ENCODE peak calls at places on chromosomes 5 and 9, in six cellular contexts. One of them, this sample, is unnamed.

GRCh38 chr5:8884029-8884428 is 661.8 kb downstream of the SEMA5A start:
- DNase-seq in fibroblast of lung: no peak
- DNase-seq in HTR-8/SVneo: no peak
- DNase-seq in GM19239: no peak
- DNase-seq in NCI-H1694 treated with DMSO at 0.1 percent for 48 hours: no peak
- DNase-seq in NCI-H1105: no peak
- DNase-seq in this sample: no peak

GRCh38 chr9:35689601-35690446 is at the start of gene TPM2:
- DNase-seq in NCI-H1105: no peak
- DNase-seq in HTR-8/SVneo: peak
- DNase-seq in NCI-H1694 treated with DMSO at 0.1 percent for 48 hours: no peak
- DNase-seq in fibroblast of lung: peak
- DNase-seq in GM19239: no peak
- DNase-seq in this sample: no peak

GRCh38 chr5:157049605-157050004 is 9.3 kb downstream of the HAVCR1 start:
- DNase-seq in NCI-H1105: no peak
- DNase-seq in NCI-H1694 treated with DMSO at 0.1 percent for 48 hours: no peak
- DNase-seq in GM19239: no peak
- DNase-seq in HTR-8/SVneo: peak
- DNase-seq in fibroblast of lung: peak
- DNase-seq in this sample: no peak

GRCh38 chr9:128091144-128091543 is 23.1 kb downstream of the SLC25A25 start:
- DNase-seq in GM19239: no peak
- DNase-seq in NCI-H1694 treated with DMSO at 0.1 percent for 48 hours: no peak
- DNase-seq in fibroblast of lung: peak
- DNase-seq in HTR-8/SVneo: no peak
- DNase-seq in NCI-H1105: no peak
- DNase-seq in this sample: no peak

GRCh38 chr5:172380992-172381643 is 73.2 kb downstream of the SH3PXD2B start:
- DNase-seq in NCI-H1694 treated with DMSO at 0.1 percent for 48 hours: peak
- DNase-seq in NCI-H1105: peak
- DNase-seq in GM19239: no peak
- DNase-seq in fibroblast of lung: peak
- DNase-seq in HTR-8/SVneo: no peak
- DNase-seq in this sample: no peak

GRCh38 chr9:70952131-70952727 is 169.2 kb downstream of the TRPM3 start:
- DNase-seq in NCI-H1105: no peak
- DNase-seq in HTR-8/SVneo: no peak
- DNase-seq in GM19239: no peak
- DNase-seq in fibroblast of lung: peak
- DNase-seq in NCI-H1694 treated with DMSO at 0.1 percent for 48 hours: no peak
- DNase-seq in this sample: no peak

GRCh38 chr5:174119386-174119785 is 73.9 kb downstream of the NSG2 start:
- DNase-seq in NCI-H1694 treated with DMSO at 0.1 percent for 48 hours: no peak
- DNase-seq in fibroblast of lung: no peak
- DNase-seq in NCI-H1105: no peak
- DNase-seq in HTR-8/SVneo: no peak
- DNase-seq in GM19239: no peak
- DNase-seq in this sample: no peak

GRCh38 chr5:111384220-111384619 is 128.1 kb downstream of the STARD4 start:
- DNase-seq in NCI-H1105: no peak
- DNase-seq in GM19239: no peak
- DNase-seq in fibroblast of lung: peak
- DNase-seq in HTR-8/SVneo: no peak
- DNase-seq in NCI-H1694 treated with DMSO at 0.1 percent for 48 hours: no peak
- DNase-seq in this sample: no peak

GRCh38 chr5:123285122-123286011 is 137.8 kb downstream of the CEP120 start:
- DNase-seq in GM19239: no peak
- DNase-seq in HTR-8/SVneo: peak
- DNase-seq in NCI-H1694 treated with DMSO at 0.1 percent for 48 hours: no peak
- DNase-seq in fibroblast of lung: peak
- DNase-seq in NCI-H1105: no peak
- DNase-seq in this sample: no peak

GRCh38 chr5:4533457-4534105 is 606.5 kb upstream of the ADAMTS16 start:
- DNase-seq in HTR-8/SVneo: no peak
- DNase-seq in NCI-H1694 treated with DMSO at 0.1 percent for 48 hours: no peak
- DNase-seq in NCI-H1105: no peak
- DNase-seq in GM19239: no peak
- DNase-seq in fibroblast of lung: peak
- DNase-seq in this sample: no peak

GRCh38 chr5:88837817-88838216 is 45.2 kb downstream of the MEF2C start:
- DNase-seq in HTR-8/SVneo: no peak
- DNase-seq in GM19239: no peak
- DNase-seq in fibroblast of lung: no peak
- DNase-seq in NCI-H1105: no peak
- DNase-seq in NCI-H1694 treated with DMSO at 0.1 percent for 48 hours: no peak
- DNase-seq in this sample: no peak

GRCh38 chr5:134111741-134112647 is 2.5 kb upstream of the TCF7 start:
- DNase-seq in NCI-H1694 treated with DMSO at 0.1 percent for 48 hours: no peak
- DNase-seq in NCI-H1105: no peak
- DNase-seq in fibroblast of lung: peak
- DNase-seq in GM19239: no peak
- DNase-seq in HTR-8/SVneo: no peak
- DNase-seq in this sample: no peak

GRCh38 chr5:54017580-54017979 is 292.8 kb downstream of the ARL15 start:
- DNase-seq in fibroblast of lung: no peak
- DNase-seq in HTR-8/SVneo: no peak
- DNase-seq in GM19239: no peak
- DNase-seq in NCI-H1694 treated with DMSO at 0.1 percent for 48 hours: no peak
- DNase-seq in NCI-H1105: no peak
- DNase-seq in this sample: no peak

GRCh38 chr9:105079457-105079856 is 151.5 kb upstream of the ABCA1 start:
- DNase-seq in NCI-H1105: no peak
- DNase-seq in fibroblast of lung: no peak
- DNase-seq in NCI-H1694 treated with DMSO at 0.1 percent for 48 hours: no peak
- DNase-seq in GM19239: no peak
- DNase-seq in HTR-8/SVneo: no peak
- DNase-seq in this sample: no peak

GRCh38 chr9:121929893-121930875 is 162.9 kb downstream of the TTLL11 start:
- DNase-seq in GM19239: no peak
- DNase-seq in NCI-H1694 treated with DMSO at 0.1 percent for 48 hours: no peak
- DNase-seq in NCI-H1105: no peak
- DNase-seq in fibroblast of lung: no peak
- DNase-seq in HTR-8/SVneo: no peak
- DNase-seq in this sample: no peak

GRCh38 chr5:57831090-57831489 is 348.5 kb upstream of the ACTBL2 start:
- DNase-seq in NCI-H1105: no peak
- DNase-seq in fibroblast of lung: no peak
- DNase-seq in GM19239: no peak
- DNase-seq in HTR-8/SVneo: no peak
- DNase-seq in NCI-H1694 treated with DMSO at 0.1 percent for 48 hours: no peak
- DNase-seq in this sample: no peak

GRCh38 chr5:140295414-140295813 is 7.5 kb downstream of the PFDN1 start:
- DNase-seq in GM19239: no peak
- DNase-seq in NCI-H1105: peak
- DNase-seq in HTR-8/SVneo: peak
- DNase-seq in fibroblast of lung: peak
- DNase-seq in NCI-H1694 treated with DMSO at 0.1 percent for 48 hours: no peak
- DNase-seq in this sample: peak

GRCh38 chr5:126736141-126736540 is 40.8 kb upstream of the LMNB1 start:
- DNase-seq in NCI-H1694 treated with DMSO at 0.1 percent for 48 hours: no peak
- DNase-seq in GM19239: no peak
- DNase-seq in fibroblast of lung: no peak
- DNase-seq in HTR-8/SVneo: no peak
- DNase-seq in NCI-H1105: no peak
- DNase-seq in this sample: no peak

GRCh38 chr9:38068866-38069628 is at the start of gene SHB:
- DNase-seq in fibroblast of lung: peak
- DNase-seq in HTR-8/SVneo: peak
- DNase-seq in NCI-H1694 treated with DMSO at 0.1 percent for 48 hours: peak
- DNase-seq in GM19239: peak
- DNase-seq in NCI-H1105: peak
- DNase-seq in this sample: no peak

GRCh38 chr5:1479581-1480188 is 34.4 kb upstream of the SLC6A3 start:
- DNase-seq in NCI-H1105: no peak
- DNase-seq in GM19239: peak
- DNase-seq in NCI-H1694 treated with DMSO at 0.1 percent for 48 hours: peak
- DNase-seq in fibroblast of lung: no peak
- DNase-seq in HTR-8/SVneo: peak
- DNase-seq in this sample: no peak

GRCh38 chr9:111039203-111039907 is 1.1 kb upstream of the LPAR1 start:
- DNase-seq in fibroblast of lung: no peak
- DNase-seq in GM19239: no peak
- DNase-seq in NCI-H1105: no peak
- DNase-seq in HTR-8/SVneo: no peak
- DNase-seq in NCI-H1694 treated with DMSO at 0.1 percent for 48 hours: no peak
- DNase-seq in this sample: no peak

GRCh38 chr5:169367861-169368260 is 66.9 kb upstream of the SLIT3 start:
- DNase-seq in HTR-8/SVneo: no peak
- DNase-seq in NCI-H1694 treated with DMSO at 0.1 percent for 48 hours: no peak
- DNase-seq in NCI-H1105: no peak
- DNase-seq in GM19239: no peak
- DNase-seq in fibroblast of lung: no peak
- DNase-seq in this sample: no peak

GRCh38 chr9:84563691-84564090 is 105.8 kb upstream of the NTRK2 start:
- DNase-seq in fibroblast of lung: no peak
- DNase-seq in GM19239: no peak
- DNase-seq in HTR-8/SVneo: no peak
- DNase-seq in NCI-H1694 treated with DMSO at 0.1 percent for 48 hours: no peak
- DNase-seq in NCI-H1105: no peak
- DNase-seq in this sample: no peak

GRCh38 chr5:86337667-86338460 is 279.9 kb upstream of the COX7C start:
- DNase-seq in NCI-H1105: no peak
- DNase-seq in fibroblast of lung: no peak
- DNase-seq in GM19239: no peak
- DNase-seq in NCI-H1694 treated with DMSO at 0.1 percent for 48 hours: no peak
- DNase-seq in HTR-8/SVneo: no peak
- DNase-seq in this sample: no peak

GRCh38 chr9:105837261-105837660 is 142.9 kb downstream of the TMEM38B start:
- DNase-seq in fibroblast of lung: no peak
- DNase-seq in GM19239: no peak
- DNase-seq in NCI-H1105: no peak
- DNase-seq in HTR-8/SVneo: no peak
- DNase-seq in NCI-H1694 treated with DMSO at 0.1 percent for 48 hours: no peak
- DNase-seq in this sample: no peak

GRCh38 chr5:116032094-116032517 is at the start of gene ARL14EPL:
- DNase-seq in GM19239: no peak
- DNase-seq in fibroblast of lung: peak
- DNase-seq in NCI-H1694 treated with DMSO at 0.1 percent for 48 hours: no peak
- DNase-seq in NCI-H1105: no peak
- DNase-seq in HTR-8/SVneo: peak
- DNase-seq in this sample: peak

GRCh38 chr5:112492291-112492690 is 73.2 kb upstream of the EPB41L4A start:
- DNase-seq in HTR-8/SVneo: peak
- DNase-seq in NCI-H1694 treated with DMSO at 0.1 percent for 48 hours: peak
- DNase-seq in GM19239: peak
- DNase-seq in NCI-H1105: peak
- DNase-seq in fibroblast of lung: peak
- DNase-seq in this sample: peak

GRCh38 chr5:116492016-116492623 is 82.5 kb downstream of the SEMA6A start:
- DNase-seq in NCI-H1105: no peak
- DNase-seq in HTR-8/SVneo: peak
- DNase-seq in NCI-H1694 treated with DMSO at 0.1 percent for 48 hours: no peak
- DNase-seq in GM19239: no peak
- DNase-seq in fibroblast of lung: peak
- DNase-seq in this sample: no peak

GRCh38 chr5:33244441-33245150 is 196.2 kb upstream of the TARS1 start:
- DNase-seq in GM19239: no peak
- DNase-seq in fibroblast of lung: no peak
- DNase-seq in NCI-H1105: no peak
- DNase-seq in HTR-8/SVneo: no peak
- DNase-seq in NCI-H1694 treated with DMSO at 0.1 percent for 48 hours: no peak
- DNase-seq in this sample: no peak

GRCh38 chr9:95131023-95131943 is 186.2 kb downstream of the FANCC start:
- DNase-seq in NCI-H1105: peak
- DNase-seq in fibroblast of lung: peak
- DNase-seq in HTR-8/SVneo: peak
- DNase-seq in GM19239: peak
- DNase-seq in NCI-H1694 treated with DMSO at 0.1 percent for 48 hours: peak
- DNase-seq in this sample: peak

GRCh38 chr9:15211994-15212501 is 95.0 kb downstream of the TTC39B start:
- DNase-seq in GM19239: no peak
- DNase-seq in NCI-H1694 treated with DMSO at 0.1 percent for 48 hours: no peak
- DNase-seq in NCI-H1105: no peak
- DNase-seq in HTR-8/SVneo: no peak
- DNase-seq in fibroblast of lung: peak
- DNase-seq in this sample: no peak

GRCh38 chr9:79325501-79325900 is 246.3 kb upstream of the TLE4 start:
- DNase-seq in GM19239: no peak
- DNase-seq in HTR-8/SVneo: no peak
- DNase-seq in NCI-H1105: no peak
- DNase-seq in fibroblast of lung: peak
- DNase-seq in NCI-H1694 treated with DMSO at 0.1 percent for 48 hours: no peak
- DNase-seq in this sample: no peak

GRCh38 chr5:177131711-177132503 is 1.7 kb upstream of the NSD1 start:
- DNase-seq in NCI-H1105: no peak
- DNase-seq in NCI-H1694 treated with DMSO at 0.1 percent for 48 hours: no peak
- DNase-seq in fibroblast of lung: no peak
- DNase-seq in HTR-8/SVneo: no peak
- DNase-seq in GM19239: no peak
- DNase-seq in this sample: no peak

GRCh38 chr9:92770005-92770995 is 5.7 kb upstream of the BICD2 start:
- DNase-seq in GM19239: no peak
- DNase-seq in HTR-8/SVneo: no peak
- DNase-seq in fibroblast of lung: no peak
- DNase-seq in NCI-H1694 treated with DMSO at 0.1 percent for 48 hours: peak
- DNase-seq in NCI-H1105: no peak
- DNase-seq in this sample: peak

GRCh38 chr5:173016069-173016455 is 32.5 kb downstream of the ATP6V0E1 start:
- DNase-seq in GM19239: no peak
- DNase-seq in NCI-H1105: no peak
- DNase-seq in HTR-8/SVneo: no peak
- DNase-seq in fibroblast of lung: no peak
- DNase-seq in NCI-H1694 treated with DMSO at 0.1 percent for 48 hours: no peak
- DNase-seq in this sample: no peak

GRCh38 chr5:139177809-139178581 is 20.2 kb downstream of the SIL1 start:
- DNase-seq in fibroblast of lung: no peak
- DNase-seq in HTR-8/SVneo: no peak
- DNase-seq in NCI-H1694 treated with DMSO at 0.1 percent for 48 hours: no peak
- DNase-seq in NCI-H1105: peak
- DNase-seq in GM19239: no peak
- DNase-seq in this sample: no peak

GRCh38 chr9:114495992-114496391 is 9.3 kb downstream of the WHRN start:
- DNase-seq in NCI-H1105: peak
- DNase-seq in fibroblast of lung: no peak
- DNase-seq in NCI-H1694 treated with DMSO at 0.1 percent for 48 hours: no peak
- DNase-seq in HTR-8/SVneo: no peak
- DNase-seq in GM19239: no peak
- DNase-seq in this sample: no peak

GRCh38 chr5:966941-967340 is 41.7 kb upstream of the NKD2 start:
- DNase-seq in NCI-H1105: no peak
- DNase-seq in HTR-8/SVneo: no peak
- DNase-seq in NCI-H1694 treated with DMSO at 0.1 percent for 48 hours: no peak
- DNase-seq in GM19239: no peak
- DNase-seq in fibroblast of lung: no peak
- DNase-seq in this sample: no peak

GRCh38 chr9:87713278-87713989 is 12.5 kb upstream of the CTSL start:
- DNase-seq in fibroblast of lung: peak
- DNase-seq in GM19239: no peak
- DNase-seq in NCI-H1694 treated with DMSO at 0.1 percent for 48 hours: no peak
- DNase-seq in NCI-H1105: no peak
- DNase-seq in HTR-8/SVneo: peak
- DNase-seq in this sample: no peak

This sample was measured in DMS 273 treated with DMSO at 0.1 percent for 48 hours.